ENCODE peak calls at places on chromosome 18, in five cellular contexts. X, H, R, M and U are unnamed samples.
A peak's percentile ranks its signal among the peaks of the same experiment; 100 is the strongest.

GRCh38 chr18:59233017-59233410 is 13.1 kb downstream of the GRP start:
- DNase-seq in X (no peak), H (no peak), R (peak; percentile 70), M (no peak), U (no peak)

GRCh38 chr18:57869228-57869627 is 66.1 kb upstream of the ATP8B1 start:
- DNase-seq in X (no peak), H (no peak), R (no peak), M (no peak), U (no peak)

GRCh38 chr18:57088883-57089282 is 58.0 kb upstream of the BOD1L2 start:
- DNase-seq in X (no peak), H (no peak), R (no peak), M (peak; percentile 87), U (no peak)

GRCh38 chr18:23740105-23740830 is 51.0 kb downstream of the LAMA3 start:
- DNase-seq in X (no peak), H (no peak), R (peak; percentile 33), M (no peak), U (no peak)

GRCh38 chr18:12304351-12305210 is 3.5 kb upstream of the TUBB6 start:
- DNase-seq in X (no peak), H (no peak), R (no peak), M (no peak), U (no peak)

GRCh38 chr18:33664528-33664927 is 86.5 kb downstream of the ASXL3 start:
- DNase-seq in X (no peak), H (no peak), R (no peak), M (no peak), U (no peak)

GRCh38 chr18:35049111-35050003 is 8.1 kb downstream of the MAPRE2 start:
- DNase-seq in X (no peak), H (no peak), R (no peak), M (peak; percentile 17), U (no peak)

GRCh38 chr18:28690100-28690499 is 513.2 kb upstream of the CDH2 start:
- DNase-seq in X (no peak), H (no peak), R (no peak), M (no peak), U (no peak)

GRCh38 chr18:75915941-75916640 is 488.6 kb upstream of the SMIM21 start:
- DNase-seq in X (peak; percentile 68), H (peak; percentile 43), R (no peak), M (no peak), U (no peak)

GRCh38 chr18:61554946-61555361 is 221.7 kb downstream of the CDH20 start:
- DNase-seq in X (no peak), H (no peak), R (no peak), M (no peak), U (no peak)

GRCh38 chr18:55779711-55780590 is 192.0 kb upstream of the TCF4 start:
- DNase-seq in X (no peak), H (peak; percentile 69), R (no peak), M (peak; percentile 5), U (peak; percentile 40)

GRCh38 chr18:50917021-50917420 is 38.1 kb downstream of the ME2 start:
- DNase-seq in X (no peak), H (no peak), R (no peak), M (no peak), U (no peak)

GRCh38 chr18:27967938-27968803 is 208.8 kb downstream of the CDH2 start:
- DNase-seq in X (no peak), H (no peak), R (no peak), M (no peak), U (peak; percentile 12)

GRCh38 chr18:79495591-79496071 is 99.9 kb downstream of the NFATC1 start:
- DNase-seq in X (no peak), H (peak; percentile 9), R (no peak), M (no peak), U (no peak)